ENCODE peak calls at places on chromosome 22, in six cellular contexts. One of them, this sample, is unnamed.

GRCh38 chr22:49944399-49944891 is 16.1 kb upstream of the PIM3 start:
- DNase-seq in H9: no peak
- DNase-seq in IMR-90: no peak
- DNase-seq in H1: no peak
- DNase-seq in trophoblast cell: no peak
- DNase-seq in neuronal stem cell: no peak
- DNase-seq in this sample: no peak

GRCh38 chr22:25452116-25452700 is 112.3 kb upstream of the GRK3 start:
- DNase-seq in H9: no peak
- DNase-seq in IMR-90: peak
- DNase-seq in H1: no peak
- DNase-seq in trophoblast cell: no peak
- DNase-seq in neuronal stem cell: no peak
- DNase-seq in this sample: no peak

GRCh38 chr22:40855960-40856512 is 403 bp downstream of the ST13 start:
- DNase-seq in H9: peak
- DNase-seq in IMR-90: peak
- DNase-seq in H1: no peak
- DNase-seq in trophoblast cell: no peak
- DNase-seq in neuronal stem cell: peak
- DNase-seq in this sample: no peak

GRCh38 chr22:46452195-46453005 is 85.0 kb downstream of the CELSR1 start:
- DNase-seq in H9: no peak
- DNase-seq in IMR-90: no peak
- DNase-seq in H1: no peak
- DNase-seq in trophoblast cell: no peak
- DNase-seq in neuronal stem cell: no peak
- DNase-seq in this sample: no peak

GRCh38 chr22:23984430-23984829 is 4.5 kb downstream of the GSTT2 start:
- DNase-seq in H9: no peak
- DNase-seq in IMR-90: peak
- DNase-seq in H1: peak
- DNase-seq in trophoblast cell: peak
- DNase-seq in neuronal stem cell: peak
- DNase-seq in this sample: peak

GRCh38 chr22:48828688-48829087 is 999.0 kb downstream of the BRD1 start:
- DNase-seq in H9: no peak
- DNase-seq in IMR-90: no peak
- DNase-seq in H1: no peak
- DNase-seq in trophoblast cell: no peak
- DNase-seq in neuronal stem cell: no peak
- DNase-seq in this sample: no peak

GRCh38 chr22:50734343-50734771 is 3.6 kb upstream of the ACR start:
- DNase-seq in H9: no peak
- DNase-seq in IMR-90: no peak
- DNase-seq in H1: no peak
- DNase-seq in trophoblast cell: no peak
- DNase-seq in neuronal stem cell: no peak
- DNase-seq in this sample: no peak

GRCh38 chr22:38187413-38188212 is 6.0 kb upstream of the PLA2G6 start:
- DNase-seq in H9: no peak
- DNase-seq in IMR-90: peak
- DNase-seq in H1: no peak
- DNase-seq in trophoblast cell: no peak
- DNase-seq in neuronal stem cell: no peak
- DNase-seq in this sample: peak

GRCh38 chr22:24219750-24220149 is 25.1 kb downstream of the GGT5 start:
- DNase-seq in H9: no peak
- DNase-seq in IMR-90: no peak
- DNase-seq in H1: no peak
- DNase-seq in trophoblast cell: no peak
- DNase-seq in neuronal stem cell: no peak
- DNase-seq in this sample: no peak

GRCh38 chr22:47460870-47461269 is 698.4 kb downstream of the TBC1D22A start:
- DNase-seq in H9: no peak
- DNase-seq in IMR-90: no peak
- DNase-seq in H1: no peak
- DNase-seq in trophoblast cell: no peak
- DNase-seq in neuronal stem cell: no peak
- DNase-seq in this sample: no peak

GRCh38 chr22:44484618-44485017 is 13.4 kb downstream of the RTL6 start:
- DNase-seq in H9: no peak
- DNase-seq in IMR-90: no peak
- DNase-seq in H1: no peak
- DNase-seq in trophoblast cell: no peak
- DNase-seq in neuronal stem cell: no peak
- DNase-seq in this sample: no peak

GRCh38 chr22:44485494-44485893 is 12.5 kb downstream of the RTL6 start:
- DNase-seq in H9: no peak
- DNase-seq in IMR-90: no peak
- DNase-seq in H1: no peak
- DNase-seq in trophoblast cell: no peak
- DNase-seq in neuronal stem cell: no peak
- DNase-seq in this sample: no peak

GRCh38 chr22:44488354-44488753 is 9.7 kb downstream of the RTL6 start:
- DNase-seq in H9: no peak
- DNase-seq in IMR-90: no peak
- DNase-seq in H1: no peak
- DNase-seq in trophoblast cell: no peak
- DNase-seq in neuronal stem cell: no peak
- DNase-seq in this sample: no peak

GRCh38 chr22:44489026-44489425 is 9.0 kb downstream of the RTL6 start:
- DNase-seq in H9: no peak
- DNase-seq in IMR-90: no peak
- DNase-seq in H1: no peak
- DNase-seq in trophoblast cell: no peak
- DNase-seq in neuronal stem cell: no peak
- DNase-seq in this sample: no peak

GRCh38 chr22:44486538-44486937 is 11.5 kb downstream of the RTL6 start:
- DNase-seq in H9: no peak
- DNase-seq in IMR-90: peak
- DNase-seq in H1: no peak
- DNase-seq in trophoblast cell: peak
- DNase-seq in neuronal stem cell: no peak
- DNase-seq in this sample: peak
- H3K14ac ChIP-seq in H9: no peak
- H3K14ac ChIP-seq in IMR-90: no peak
- H3K14ac ChIP-seq in H1: no peak
- H3K14ac ChIP-seq in trophoblast cell: no peak
- H3K14ac ChIP-seq in neuronal stem cell: no peak
- H3K14ac ChIP-seq in this sample: peak

GRCh38 chr22:42608481-42609361 is 6.0 kb downstream of the POLDIP3 start:
- DNase-seq in H9: no peak
- DNase-seq in IMR-90: peak
- DNase-seq in H1: no peak
- DNase-seq in trophoblast cell: peak
- DNase-seq in neuronal stem cell: peak
- DNase-seq in this sample: peak

GRCh38 chr22:42613869-42614268 is 814 bp downstream of the POLDIP3 start:
- DNase-seq in H9: no peak
- DNase-seq in IMR-90: no peak
- DNase-seq in H1: no peak
- DNase-seq in trophoblast cell: peak
- DNase-seq in neuronal stem cell: no peak
- DNase-seq in this sample: peak

GRCh38 chr22:42612336-42612735 is 2.3 kb downstream of the POLDIP3 start:
- DNase-seq in H9: no peak
- DNase-seq in IMR-90: no peak
- DNase-seq in H1: no peak
- DNase-seq in trophoblast cell: no peak
- DNase-seq in neuronal stem cell: no peak
- DNase-seq in this sample: no peak

GRCh38 chr22:42610211-42610610 is 4.5 kb downstream of the POLDIP3 start:
- DNase-seq in H9: no peak
- DNase-seq in IMR-90: no peak
- DNase-seq in H1: no peak
- DNase-seq in trophoblast cell: no peak
- DNase-seq in neuronal stem cell: no peak
- DNase-seq in this sample: no peak

GRCh38 chr22:42611076-42611475 is 3.6 kb downstream of the POLDIP3 start:
- DNase-seq in H9: no peak
- DNase-seq in IMR-90: peak
- DNase-seq in H1: no peak
- DNase-seq in trophoblast cell: no peak
- DNase-seq in neuronal stem cell: no peak
- DNase-seq in this sample: no peak
- H3K27ac ChIP-seq in H9: no peak
- H3K27ac ChIP-seq in IMR-90: no peak
- H3K27ac ChIP-seq in H1: no peak
- H3K27ac ChIP-seq in trophoblast cell: no peak
- H3K27ac ChIP-seq in neuronal stem cell: no peak
- H3K27ac ChIP-seq in this sample: peak

GRCh38 chr22:39242389-39242808 is 2.4 kb downstream of the PDGFB start:
- DNase-seq in H9: no peak
- DNase-seq in IMR-90: no peak
- DNase-seq in H1: peak
- DNase-seq in trophoblast cell: no peak
- DNase-seq in neuronal stem cell: no peak
- DNase-seq in this sample: no peak

GRCh38 chr22:39241632-39242388 is 3.0 kb downstream of the PDGFB start:
- DNase-seq in H9: no peak
- DNase-seq in IMR-90: no peak
- DNase-seq in H1: no peak
- DNase-seq in trophoblast cell: no peak
- DNase-seq in neuronal stem cell: no peak
- DNase-seq in this sample: no peak

GRCh38 chr22:39244073-39244495 is 698 bp downstream of the PDGFB start:
- DNase-seq in H9: no peak
- DNase-seq in IMR-90: no peak
- DNase-seq in H1: peak
- DNase-seq in trophoblast cell: no peak
- DNase-seq in neuronal stem cell: no peak
- DNase-seq in this sample: peak

GRCh38 chr22:39243443-39244072 is 1.2 kb downstream of the PDGFB start:
- DNase-seq in H9: no peak
- DNase-seq in IMR-90: no peak
- DNase-seq in H1: peak
- DNase-seq in trophoblast cell: peak
- DNase-seq in neuronal stem cell: no peak
- DNase-seq in this sample: peak

DNA sequence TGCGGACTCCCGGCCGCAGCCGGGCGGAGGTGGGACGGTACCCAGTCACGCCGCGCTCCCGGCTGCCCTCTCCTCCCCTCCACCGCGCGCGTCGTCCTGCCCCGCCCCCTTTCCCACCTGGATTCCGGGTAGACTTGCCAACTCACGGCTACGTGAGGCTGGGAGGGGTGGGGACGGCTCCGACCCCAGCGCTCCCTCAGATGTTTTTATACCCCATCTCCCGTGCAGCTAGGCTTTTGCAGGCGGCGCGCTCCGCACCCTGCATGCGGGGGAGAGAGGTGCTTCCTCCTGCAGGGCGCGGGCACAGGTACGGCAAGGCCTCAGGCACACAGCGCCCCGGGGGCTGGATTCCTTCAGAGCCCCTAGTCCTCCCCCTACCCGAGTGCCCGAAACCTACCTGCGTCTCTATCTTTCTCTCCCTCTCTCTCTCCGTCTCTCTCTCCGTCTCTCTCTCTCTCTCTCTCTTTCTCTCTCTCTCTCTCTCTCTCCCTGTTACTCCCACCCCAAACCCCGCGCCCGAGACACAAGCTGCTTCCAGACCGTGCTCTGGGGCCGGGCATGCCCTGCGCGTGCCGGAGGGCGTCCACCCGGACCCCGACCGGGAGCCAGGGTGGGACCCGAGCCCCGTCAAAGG is 1.9 kb downstream of the PDGFB start:
- DNase-seq in H9: peak
- DNase-seq in IMR-90: no peak
- DNase-seq in H1: peak
- DNase-seq in trophoblast cell: peak
- DNase-seq in neuronal stem cell: no peak
- DNase-seq in this sample: peak
- H2AFZ ChIP-seq in H9: no peak
- H2AFZ ChIP-seq in IMR-90: peak
- H2AFZ ChIP-seq in H1: no peak
- H2AFZ ChIP-seq in trophoblast cell: peak
- H2AFZ ChIP-seq in neuronal stem cell: peak
- H2AFZ ChIP-seq in this sample: no peak

DNA sequence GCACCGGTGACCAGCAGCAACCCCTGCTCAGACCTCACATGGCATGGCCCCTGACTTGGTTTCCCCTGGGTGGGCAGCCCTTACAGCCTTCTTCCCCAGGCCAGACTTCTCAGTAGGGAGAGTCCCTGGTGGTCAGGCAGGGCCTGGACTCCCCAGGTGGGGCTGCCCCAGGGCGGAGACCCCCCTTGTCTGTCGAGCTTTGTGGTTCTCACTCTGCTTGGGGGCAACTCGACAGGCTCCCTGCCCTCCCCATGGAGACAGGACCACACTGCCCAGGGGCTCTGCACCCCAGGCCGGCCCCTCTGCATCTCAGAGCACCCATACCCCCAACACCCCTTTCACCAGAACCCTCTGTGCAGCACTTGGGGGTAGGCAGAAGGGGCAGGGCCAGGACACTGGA is 87.7 kb downstream of the MORC2 start:
- DNase-seq in H9: no peak
- DNase-seq in IMR-90: no peak
- DNase-seq in H1: no peak
- DNase-seq in trophoblast cell: no peak
- DNase-seq in neuronal stem cell: no peak
- DNase-seq in this sample: no peak
- H3K14ac ChIP-seq in H9: no peak
- H3K14ac ChIP-seq in IMR-90: no peak
- H3K14ac ChIP-seq in H1: no peak
- H3K14ac ChIP-seq in trophoblast cell: no peak
- H3K14ac ChIP-seq in neuronal stem cell: no peak
- H3K14ac ChIP-seq in this sample: no peak

GRCh38 chr22:42442746-42443145 is 10.5 kb upstream of the NFAM1 start:
- DNase-seq in H9: no peak
- DNase-seq in IMR-90: no peak
- DNase-seq in H1: no peak
- DNase-seq in trophoblast cell: no peak
- DNase-seq in neuronal stem cell: no peak
- DNase-seq in this sample: no peak
- H3K27ac ChIP-seq in H9: no peak
- H3K27ac ChIP-seq in IMR-90: no peak
- H3K27ac ChIP-seq in H1: no peak
- H3K27ac ChIP-seq in trophoblast cell: no peak
- H3K27ac ChIP-seq in neuronal stem cell: no peak
- H3K27ac ChIP-seq in this sample: no peak

GRCh38 chr22:21989049-21989448 is 6.5 kb upstream of the TOP3B start:
- DNase-seq in H9: no peak
- DNase-seq in IMR-90: no peak
- DNase-seq in H1: no peak
- DNase-seq in trophoblast cell: peak
- DNase-seq in neuronal stem cell: no peak
- DNase-seq in this sample: no peak
- H2AFZ ChIP-seq in H9: no peak
- H2AFZ ChIP-seq in IMR-90: no peak
- H2AFZ ChIP-seq in H1: no peak
- H2AFZ ChIP-seq in trophoblast cell: no peak
- H2AFZ ChIP-seq in neuronal stem cell: no peak
- H2AFZ ChIP-seq in this sample: no peak

GRCh38 chr22:44057411-44057987 is 33.4 kb downstream of the PARVB start:
- DNase-seq in H9: no peak
- DNase-seq in IMR-90: no peak
- DNase-seq in H1: no peak
- DNase-seq in trophoblast cell: no peak
- DNase-seq in neuronal stem cell: no peak
- DNase-seq in this sample: no peak
- H3K14ac ChIP-seq in H9: no peak
- H3K14ac ChIP-seq in IMR-90: peak
- H3K14ac ChIP-seq in H1: no peak
- H3K14ac ChIP-seq in trophoblast cell: no peak
- H3K14ac ChIP-seq in neuronal stem cell: no peak
- H3K14ac ChIP-seq in this sample: no peak

GRCh38 chr22:27718186-27719032 is 83.1 kb downstream of the MN1 start:
- DNase-seq in H9: peak
- DNase-seq in IMR-90: peak
- DNase-seq in H1: no peak
- DNase-seq in trophoblast cell: peak
- DNase-seq in neuronal stem cell: no peak
- DNase-seq in this sample: peak
- H3K27ac ChIP-seq in H9: no peak
- H3K27ac ChIP-seq in IMR-90: peak
- H3K27ac ChIP-seq in H1: no peak
- H3K27ac ChIP-seq in trophoblast cell: no peak
- H3K27ac ChIP-seq in neuronal stem cell: no peak
- H3K27ac ChIP-seq in this sample: no peak